ENCODE peak calls at places on chromosomes 2 and 18, in four cellular contexts. One of them, this sample, is unnamed. For H4K20me1, the result is how much of the 10 kb centered on the place peaks cover.

GRCh38 chr2:73267008-73267407 is 17.3 kb downstream of the FBXO41 start:
- DNase-seq in H1: no peak
- DNase-seq in H9: no peak
- DNase-seq in HepG2: no peak
- DNase-seq in this sample: no peak

GRCh38 chr2:70566906-70567305 is 13.3 kb upstream of the TGFA start:
- DNase-seq in H1: no peak
- DNase-seq in H9: no peak
- DNase-seq in HepG2: no peak
- DNase-seq in this sample: no peak

GRCh38 chr18:4639628-4640310 is 184.7 kb upstream of the DLGAP1 start:
- DNase-seq in H1: no peak
- DNase-seq in H9: no peak
- DNase-seq in HepG2: no peak
- DNase-seq in this sample: peak

GRCh38 chr2:99926986-99927385 is 215.4 kb downstream of the AFF3 start:
- DNase-seq in H1: no peak
- DNase-seq in H9: no peak
- DNase-seq in HepG2: no peak
- DNase-seq in this sample: no peak

GRCh38 chr18:73768043-73768442 is 379.6 kb downstream of the FBXO15 start:
- DNase-seq in H1: no peak
- DNase-seq in H9: no peak
- DNase-seq in HepG2: no peak
- DNase-seq in this sample: no peak

GRCh38 chr2:27208486-27209050 is 3.3 kb upstream of the ATRAID start:
- DNase-seq in H1: no peak
- DNase-seq in H9: no peak
- DNase-seq in HepG2: no peak
- DNase-seq in this sample: no peak

GRCh38 chr18:35005963-35006577 is 35.1 kb upstream of the MAPRE2 start:
- DNase-seq in H1: no peak
- DNase-seq in H9: no peak
- DNase-seq in HepG2: peak
- DNase-seq in this sample: peak

GRCh38 chr2:135744761-135745314 is 3.2 kb downstream of the UBXN4 start:
- DNase-seq in H1: no peak
- DNase-seq in H9: peak
- DNase-seq in HepG2: peak
- DNase-seq in this sample: peak

GRCh38 chr18:44568986-44569385 is 111.7 kb upstream of the SETBP1 start:
- DNase-seq in H1: no peak
- DNase-seq in H9: no peak
- DNase-seq in HepG2: no peak
- DNase-seq in this sample: no peak

GRCh38 chr2:188773075-188773474 is 201.1 kb upstream of the COL3A1 start:
- DNase-seq in H1: no peak
- DNase-seq in H9: no peak
- DNase-seq in HepG2: no peak
- DNase-seq in this sample: no peak

GRCh38 chr2:225002039-225002655 is 40.1 kb downstream of the DOCK10 start:
- DNase-seq in H1: peak
- DNase-seq in H9: peak
- DNase-seq in HepG2: peak
- DNase-seq in this sample: peak

GRCh38 chr2:65390134-65390533 is 42.3 kb downstream of the SPRED2 start:
- DNase-seq in H1: no peak
- DNase-seq in H9: no peak
- DNase-seq in HepG2: no peak
- DNase-seq in this sample: peak

GRCh38 chr18:54240629-54241107 is 16.2 kb upstream of the MBD2 start:
- DNase-seq in H1: no peak
- DNase-seq in H9: no peak
- DNase-seq in HepG2: no peak
- DNase-seq in this sample: no peak

GRCh38 chr2:144941743-144942488 is 422.0 kb upstream of the ZEB2 start:
- DNase-seq in H1: no peak
- DNase-seq in H9: no peak
- DNase-seq in HepG2: no peak
- DNase-seq in this sample: no peak

GRCh38 chr2:37377187-37377532 is 32.7 kb downstream of the QPCT start:
- DNase-seq in H1: peak
- DNase-seq in H9: no peak
- DNase-seq in HepG2: no peak
- DNase-seq in this sample: peak

GRCh38 chr2:223513771-223514455 is 88.2 kb downstream of the SCG2 start:
- DNase-seq in H1: no peak
- DNase-seq in H9: no peak
- DNase-seq in HepG2: no peak
- DNase-seq in this sample: no peak

GRCh38 chr2:96527052-96527964 is 9.2 kb upstream of the ARID5A start:
- DNase-seq in H1: peak
- DNase-seq in H9: peak
- DNase-seq in HepG2: no peak
- DNase-seq in this sample: no peak

GRCh38 chr2:235583144-235583543 is 89.3 kb downstream of the AGAP1 start:
- DNase-seq in H1: no peak
- DNase-seq in H9: no peak
- DNase-seq in HepG2: peak
- DNase-seq in this sample: no peak

GRCh38 chr2:235579128-235579527 is 85.3 kb downstream of the AGAP1 start:
- DNase-seq in H1: no peak
- DNase-seq in H9: no peak
- DNase-seq in HepG2: peak
- DNase-seq in this sample: no peak

GRCh38 chr2:235580401-235581157 is 86.7 kb downstream of the AGAP1 start:
- DNase-seq in H1: no peak
- DNase-seq in H9: no peak
- DNase-seq in HepG2: peak
- DNase-seq in this sample: no peak

GRCh38 chr2:235584269-235585007 is 90.6 kb downstream of the AGAP1 start:
- DNase-seq in H1: no peak
- DNase-seq in H9: no peak
- DNase-seq in HepG2: no peak
- DNase-seq in this sample: no peak

GRCh38 chr2:235582081-235582686 is 88.3 kb downstream of the AGAP1 start:
- DNase-seq in H1: no peak
- DNase-seq in H9: no peak
- DNase-seq in HepG2: no peak
- DNase-seq in this sample: no peak
- H4K20me1 ChIP-seq in H1: under half
- H4K20me1 ChIP-seq in H9: under half
- H4K20me1 ChIP-seq in HepG2: under half
- H4K20me1 ChIP-seq in this sample: under half

GRCh38 chr2:241649927-241650326 is 12.4 kb downstream of the ATG4B start:
- DNase-seq in H1: no peak
- DNase-seq in H9: no peak
- DNase-seq in HepG2: no peak
- DNase-seq in this sample: no peak
- H4K20me1 ChIP-seq in H1: under half
- H4K20me1 ChIP-seq in H9: under half
- H4K20me1 ChIP-seq in HepG2: under half
- H4K20me1 ChIP-seq in this sample: under half

DNA sequence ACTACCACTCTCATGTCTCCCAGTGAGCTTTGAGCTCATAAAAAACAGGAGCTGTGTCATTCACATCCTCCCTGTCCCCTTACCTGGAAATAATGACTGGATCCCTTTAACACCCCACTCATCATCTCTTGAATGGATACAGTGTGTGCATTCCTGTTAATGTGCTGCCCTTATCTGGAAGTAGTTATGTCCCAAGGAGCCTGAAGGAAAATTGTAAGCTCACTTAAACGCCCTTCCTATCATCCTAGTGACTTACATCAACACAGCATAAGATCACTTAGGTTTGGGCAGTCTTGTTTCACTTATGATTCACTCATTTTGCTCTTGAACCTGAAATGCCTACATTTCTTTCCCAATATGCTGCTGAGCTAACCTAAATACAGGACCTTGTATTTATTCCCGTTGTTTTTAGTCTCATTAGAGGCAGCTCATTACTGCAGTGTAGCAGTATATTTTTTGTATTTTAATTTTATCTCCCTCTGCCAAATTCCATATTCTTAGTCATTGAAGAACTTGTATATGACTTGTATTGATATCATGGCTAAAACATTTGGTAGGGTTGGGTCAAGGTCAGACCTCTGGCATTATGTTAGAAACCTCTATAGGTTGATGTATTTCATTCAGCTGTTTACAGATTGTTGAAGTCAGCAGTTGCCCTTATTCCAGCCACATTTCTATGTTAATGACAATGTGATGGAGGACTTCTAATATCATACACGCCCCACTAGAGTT is 72.8 kb downstream of the PKP4 start:
- DNase-seq in H1: no peak
- DNase-seq in H9: no peak
- DNase-seq in HepG2: no peak
- DNase-seq in this sample: no peak
- H4K20me1 ChIP-seq in H1: under half
- H4K20me1 ChIP-seq in H9: under half
- H4K20me1 ChIP-seq in HepG2: under half
- H4K20me1 ChIP-seq in this sample: under half

GRCh38 chr18:79409313-79409712 is 13.6 kb downstream of the NFATC1 start:
- DNase-seq in H1: no peak
- DNase-seq in H9: no peak
- DNase-seq in HepG2: no peak
- DNase-seq in this sample: no peak

GRCh38 chr18:79413025-79413424 is 17.3 kb downstream of the NFATC1 start:
- DNase-seq in H1: no peak
- DNase-seq in H9: no peak
- DNase-seq in HepG2: no peak
- DNase-seq in this sample: no peak

GRCh38 chr18:79411614-79412526 is 16.1 kb downstream of the NFATC1 start:
- DNase-seq in H1: no peak
- DNase-seq in H9: no peak
- DNase-seq in HepG2: no peak
- DNase-seq in this sample: no peak

GRCh38 chr18:79410171-79410641 is 14.5 kb downstream of the NFATC1 start:
- DNase-seq in H1: no peak
- DNase-seq in H9: no peak
- DNase-seq in HepG2: no peak
- DNase-seq in this sample: no peak

GRCh38 chr18:79410731-79411613 is 15.2 kb downstream of the NFATC1 start:
- DNase-seq in H1: no peak
- DNase-seq in H9: no peak
- DNase-seq in HepG2: no peak
- DNase-seq in this sample: no peak
- H4K20me1 ChIP-seq in H1: under half
- H4K20me1 ChIP-seq in H9: under half
- H4K20me1 ChIP-seq in HepG2: under half
- H4K20me1 ChIP-seq in this sample: under half

GRCh38 chr2:9156483-9156882 is 50.1 kb upstream of the ASAP2 start:
- DNase-seq in H1: no peak
- DNase-seq in H9: no peak
- DNase-seq in HepG2: no peak
- DNase-seq in this sample: no peak

GRCh38 chr2:9150906-9151305 is 55.7 kb upstream of the ASAP2 start:
- DNase-seq in H1: no peak
- DNase-seq in H9: no peak
- DNase-seq in HepG2: no peak
- DNase-seq in this sample: no peak

GRCh38 chr2:9154061-9154460 is 52.6 kb upstream of the ASAP2 start:
- DNase-seq in H1: no peak
- DNase-seq in H9: no peak
- DNase-seq in HepG2: no peak
- DNase-seq in this sample: no peak

GRCh38 chr2:9152975-9153402 is 53.6 kb upstream of the ASAP2 start:
- DNase-seq in H1: no peak
- DNase-seq in H9: no peak
- DNase-seq in HepG2: no peak
- DNase-seq in this sample: no peak

GRCh38 chr2:9153589-9153988 is 53.0 kb upstream of the ASAP2 start:
- DNase-seq in H1: no peak
- DNase-seq in H9: no peak
- DNase-seq in HepG2: no peak
- DNase-seq in this sample: no peak
- H4K20me1 ChIP-seq in H1: under half
- H4K20me1 ChIP-seq in H9: under half
- H4K20me1 ChIP-seq in HepG2: under half
- H4K20me1 ChIP-seq in this sample: under half

GRCh38 chr18:63177822-63178525 is 141.6 kb downstream of the BCL2 start:
- DNase-seq in H1: no peak
- DNase-seq in H9: no peak
- DNase-seq in HepG2: no peak
- DNase-seq in this sample: no peak
- H4K20me1 ChIP-seq in H1: under half
- H4K20me1 ChIP-seq in H9: under half
- H4K20me1 ChIP-seq in HepG2: under half
- H4K20me1 ChIP-seq in this sample: under half

DNA sequence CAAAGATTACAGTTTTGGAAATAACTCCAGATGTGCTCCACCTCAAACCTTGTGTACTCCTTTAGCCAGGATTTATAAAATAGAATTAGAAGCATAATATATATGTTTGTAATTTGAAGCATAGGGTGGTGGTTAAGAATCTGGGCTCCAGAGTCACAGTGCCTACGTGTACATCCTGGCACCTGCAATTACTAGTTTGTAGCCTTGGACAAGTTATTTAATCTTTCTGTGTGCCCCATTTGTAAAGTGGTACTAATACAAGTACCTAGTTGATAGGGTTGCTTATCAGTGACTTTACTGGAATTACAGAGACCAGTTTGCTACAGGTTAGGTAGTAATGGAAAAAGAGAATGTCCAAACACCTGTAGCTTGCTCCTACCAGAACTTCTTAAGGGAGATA is 28.6 kb downstream of the EML4 start:
- DNase-seq in H1: no peak
- DNase-seq in H9: no peak
- DNase-seq in HepG2: no peak
- DNase-seq in this sample: no peak
- H4K20me1 ChIP-seq in H1: under half
- H4K20me1 ChIP-seq in H9: under half
- H4K20me1 ChIP-seq in HepG2: half or more
- H4K20me1 ChIP-seq in this sample: under half

DNA sequence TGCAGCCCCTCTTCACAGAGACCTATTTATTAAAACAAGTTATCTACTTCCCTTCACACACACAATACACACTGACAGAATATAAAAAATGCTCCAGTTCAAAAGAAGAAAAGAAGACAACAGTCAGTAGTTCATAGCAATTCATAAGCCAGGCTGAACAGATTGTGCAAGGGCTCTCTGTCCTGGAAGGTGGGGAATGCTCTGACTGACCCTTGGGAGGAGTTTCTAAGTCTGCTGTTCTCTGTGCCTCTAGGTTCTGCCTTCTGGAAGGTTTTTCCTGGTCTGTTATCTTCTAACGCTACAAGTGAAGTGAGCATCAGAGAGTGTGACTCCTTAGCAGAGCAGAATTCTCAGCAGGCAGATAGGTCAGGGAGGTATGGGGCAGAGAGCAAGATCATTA is 35.7 kb downstream of the SP3 start:
- DNase-seq in H1: no peak
- DNase-seq in H9: no peak
- DNase-seq in HepG2: no peak
- DNase-seq in this sample: no peak
- H4K20me1 ChIP-seq in H1: under half
- H4K20me1 ChIP-seq in H9: under half
- H4K20me1 ChIP-seq in HepG2: under half
- H4K20me1 ChIP-seq in this sample: under half

GRCh38 chr2:148660999-148661398 is 16.4 kb downstream of the EPC2 start:
- DNase-seq in H1: no peak
- DNase-seq in H9: no peak
- DNase-seq in HepG2: no peak
- DNase-seq in this sample: no peak
- H4K20me1 ChIP-seq in H1: under half
- H4K20me1 ChIP-seq in H9: under half
- H4K20me1 ChIP-seq in HepG2: half or more
- H4K20me1 ChIP-seq in this sample: under half